ENCODE peak calls at places on chromosomes 3 and 15, in eight cellular contexts. E is BJ; U is CD4-positive, alpha-beta T cell; I is pancreas; J is HL-60; Q is heart right ventricle; Y is NT2/D1; P is fibroblast of lung. S is an unnamed sample.

GRCh38 chr15:38560456-38560926 is 4.1 kb downstream of the RASGRP1 start:
- DNase-seq in Q (no peak), I (no peak), E (no peak), Y (no peak), U (no peak), J (no peak), P (no peak), S (no peak)

GRCh38 chr3:197466586-197467399 is 89.0 kb downstream of the BDH1 start:
- DNase-seq in P (peak; percentile 71), Q (no peak), U (no peak), I (no peak), E (peak; percentile 78), Y (no peak), J (no peak), S (no peak)

GRCh38 chr3:182618085-182618732 is 175.1 kb upstream of the ATP11B start:
- DNase-seq in Y (no peak), U (no peak), I (no peak), Q (no peak), J (no peak), E (no peak), P (peak; percentile 8), S (peak; percentile 10)

GRCh38 chr3:10410383-10411002 is 89.6 kb upstream of the SEC13 start:
- DNase-seq in J (no peak), I (no peak), Y (no peak), P (no peak), Q (no peak), U (no peak), E (no peak), S (no peak)

GRCh38 chr15:93300796-93301195 is 211.8 kb upstream of the RGMA start:
- DNase-seq in P (no peak), E (no peak), Q (no peak), U (no peak), J (no peak), Y (no peak), I (no peak), S (no peak)

GRCh38 chr15:74197176-74197965 is 5.2 kb downstream of the STRA6 start:
- DNase-seq in U (no peak), P (no peak), Y (no peak), E (no peak), J (no peak), I (no peak), Q (no peak), S (no peak)

GRCh38 chr15:63895787-63896218 is 62.1 kb upstream of the HERC1 start:
- DNase-seq in Q (no peak), I (no peak), E (no peak), Y (no peak), U (no peak), P (no peak), J (no peak), S (no peak)

GRCh38 chr3:197487911-197488391 is 67.8 kb downstream of the BDH1 start:
- DNase-seq in I (peak; percentile 28), U (no peak), Q (peak; percentile 44), J (no peak), E (peak; percentile 90), P (peak; percentile 82), Y (no peak), S (no peak)

GRCh38 chr3:147809206-147809605 is 400.0 kb downstream of the ZIC1 start:
- DNase-seq in J (no peak), P (no peak), I (no peak), U (no peak), E (no peak), Y (no peak), Q (no peak), S (no peak)

DNA sequence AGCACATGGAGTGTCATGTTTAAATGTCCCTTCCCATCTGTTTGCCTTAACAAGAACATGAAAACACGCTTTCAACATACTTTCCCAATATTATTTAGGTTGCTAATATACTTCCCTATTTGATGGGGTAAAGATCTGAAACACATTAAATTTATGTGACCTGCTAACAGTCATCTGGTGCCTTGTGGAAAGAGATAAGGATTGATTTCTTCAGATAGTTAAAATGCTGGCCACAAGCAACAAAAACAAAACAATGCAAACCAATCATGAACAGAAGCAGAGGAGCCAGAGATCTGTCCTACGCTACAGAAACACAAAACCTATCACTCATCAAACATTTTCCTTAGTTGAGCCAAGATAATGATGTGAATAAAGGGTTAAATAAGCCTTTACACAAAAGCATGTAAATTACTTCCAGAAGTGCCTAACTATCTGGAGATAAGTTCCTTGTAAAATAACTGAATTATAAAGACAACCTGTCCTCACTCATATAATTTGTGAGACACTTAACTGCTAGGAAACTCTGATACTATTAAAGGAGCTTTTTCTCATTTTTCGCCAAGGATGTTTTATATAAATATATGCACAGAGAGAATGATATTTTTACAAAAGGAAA is 109.9 kb downstream of the NSUN3 start:
- DNase-seq in E (no peak), J (no peak), U (no peak), I (no peak), Y (no peak), Q (no peak), P (no peak), S (no peak)
- H3K27me3 ChIP-seq in E (no peaks in the 10 kb centered on the region), J (no peaks in the 10 kb centered on the region), U (no peaks in the 10 kb centered on the region), I (no peaks in the 10 kb centered on the region), Y (no peaks in the 10 kb centered on the region), Q (no peaks in the 10 kb centered on the region), P (no peaks in the 10 kb centered on the region), S (peaks cover 63% of the 10 kb centered on the region)

GRCh38 chr15:89395461-89395875 is 60.8 kb upstream of the POLG start:
- DNase-seq in U (no peak), Q (no peak), Y (no peak), P (no peak), E (no peak), I (no peak), J (peak; percentile 76), S (no peak)

GRCh38 chr15:89397653-89398023 is 63.0 kb upstream of the POLG start:
- DNase-seq in P (no peak), U (no peak), I (no peak), Q (no peak), E (no peak), J (no peak), Y (no peak), S (no peak)

GRCh38 chr15:89399070-89399389 is 64.4 kb upstream of the POLG start:
- DNase-seq in Y (no peak), Q (no peak), P (no peak), E (no peak), I (no peak), U (no peak), J (no peak), S (no peak)

GRCh38 chr15:89395996-89396395 is 61.4 kb upstream of the POLG start:
- DNase-seq in P (no peak), E (no peak), Y (no peak), I (no peak), J (peak; percentile 90), Q (no peak), U (no peak), S (no peak)

DNA sequence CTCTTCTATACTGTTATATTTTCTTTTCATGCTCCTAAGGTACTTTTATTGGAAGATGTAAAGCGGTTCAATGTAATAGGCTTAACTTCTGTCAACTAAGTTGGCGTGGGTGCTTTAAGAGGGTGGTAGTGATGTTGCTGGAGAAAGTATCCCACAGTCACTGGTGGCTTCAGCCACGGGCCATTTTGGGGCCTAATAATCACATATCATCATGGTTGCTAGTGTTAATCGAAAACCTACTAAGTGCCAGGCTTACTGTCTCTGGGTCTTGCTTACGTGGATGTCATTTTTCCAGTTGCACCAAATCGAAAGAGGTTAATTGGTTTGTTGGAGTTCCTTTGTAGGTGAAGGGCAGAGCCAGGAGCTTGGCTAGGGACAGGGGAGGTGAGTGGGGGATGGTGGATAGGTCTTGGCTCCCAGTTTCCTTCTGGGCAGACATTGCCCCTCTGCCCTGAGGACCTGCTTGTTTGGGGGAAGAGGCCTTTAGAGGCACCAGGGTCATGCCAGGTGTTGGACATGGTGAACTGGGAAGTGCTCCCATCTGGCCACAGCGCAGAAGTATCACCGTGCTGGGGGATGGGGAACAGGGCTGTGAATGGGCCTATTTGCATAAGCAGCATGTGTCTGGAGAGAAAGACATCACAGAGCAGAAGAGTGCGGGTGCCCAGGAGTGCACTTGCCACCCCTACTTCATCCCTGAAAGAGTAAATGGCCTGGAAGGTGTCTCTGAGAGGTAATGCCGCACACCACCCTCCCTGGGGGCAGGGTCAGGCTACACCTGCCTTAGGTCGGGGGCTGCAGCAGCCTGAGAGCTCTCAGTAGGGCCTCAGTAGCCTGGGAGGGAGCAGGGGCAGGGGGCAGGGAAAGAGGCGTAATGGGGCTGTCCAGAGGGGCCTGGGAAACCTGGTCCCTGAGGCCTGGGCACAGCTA is 62.4 kb upstream of the POLG start:
- DNase-seq in U (no peak), I (no peak), Q (no peak), Y (no peak), J (peak; percentile 49), P (no peak), E (no peak), S (no peak)
- H3K27me3 ChIP-seq in U (peaks cover 52% of the 10 kb centered on the region), I (peaks cover 7% of the 10 kb centered on the region), Q (peaks cover 97% of the 10 kb centered on the region), Y (peaks cover 98% of the 10 kb centered on the region), J (no peaks in the 10 kb centered on the region), P (peaks cover 33% of the 10 kb centered on the region), E (peaks cover 51% of the 10 kb centered on the region), S (no peaks in the 10 kb centered on the region)

GRCh38 chr3:128498127-128498626 is 5.2 kb upstream of the GATA2 start:
- DNase-seq in Q (no peak), I (no peak), U (no peak), E (no peak), J (no peak), Y (no peak), P (no peak), S (no peak)

GRCh38 chr3:128499724-128500275 is 6.8 kb upstream of the GATA2 start:
- DNase-seq in I (no peak), J (no peak), U (no peak), Q (no peak), Y (no peak), E (no peak), P (no peak), S (no peak)

GRCh38 chr3:128500556-128500955 is 7.6 kb upstream of the GATA2 start:
- DNase-seq in Y (no peak), E (no peak), U (no peak), J (no peak), P (no peak), I (no peak), Q (no peak), S (no peak)

GRCh38 chr3:128497305-128498126 is 4.5 kb upstream of the GATA2 start:
- DNase-seq in P (no peak), J (peak; percentile 68), U (peak; percentile 61), I (peak; percentile 71), E (no peak), Q (peak; percentile 76), Y (no peak), S (peak; percentile 87)

GRCh38 chr3:128498901-128499530 is 6.0 kb upstream of the GATA2 start:
- DNase-seq in Q (no peak), P (no peak), E (no peak), U (no peak), Y (no peak), I (no peak), J (no peak), S (no peak)
- H3K27me3 ChIP-seq in Q (peaks cover 74% of the 10 kb centered on the region), P (peaks cover 25% of the 10 kb centered on the region), E (no peaks in the 10 kb centered on the region), U (peaks cover 48% of the 10 kb centered on the region), Y (peaks cover 49% of the 10 kb centered on the region), I (no peaks in the 10 kb centered on the region), J (no peaks in the 10 kb centered on the region), S (no peaks in the 10 kb centered on the region)

GRCh38 chr3:79767953-79768282 is at the start of gene ROBO1:
- DNase-seq in J (no peak), Y (no peak), P (peak; percentile 33), E (no peak), Q (no peak), I (no peak), U (no peak), S (peak; percentile 68)
- H3K27me3 ChIP-seq in J (peaks cover 19% of the 10 kb centered on the region), Y (peaks cover 52% of the 10 kb centered on the region), P (no peaks in the 10 kb centered on the region), E (peaks cover 2% of the 10 kb centered on the region), Q (peaks cover 36% of the 10 kb centered on the region), I (no peaks in the 10 kb centered on the region), U (peaks cover 10% of the 10 kb centered on the region), S (peaks cover 2% of the 10 kb centered on the region)

S was measured in HAP-1.